ENCODE peak calls at places on chromosomes 13 and 19, in eight cellular contexts. K is GM12865, H is foreskin melanocyte, F is NCI-H2029, E is upper lobe of right lung, X is HT-29, B is NCI-H748 treated with DMSO at 0.1 percent for 48 hours, R is amniotic epithelial cell. Z is an unnamed sample.

GRCh38 chr13:45943965-45944364 is 92.4 kb upstream of the SIAH3 start:
- DNase-seq in K (no peak), H (no peak), F (no peak), E (no peak), X (no peak), B (no peak), R (peak; percentile 87), Z (no peak)

GRCh38 chr13:30577381-30577780 is 40.3 kb upstream of the USPL1 start:
- DNase-seq in K (peak; percentile 85), H (peak; percentile 39), F (no peak), E (no peak), X (peak; percentile 87), B (no peak), R (peak; percentile 99), Z (no peak)

GRCh38 chr19:6750062-6750461 is 10.6 kb downstream of the TRIP10 start:
- DNase-seq in K (no peak), H (no peak), F (no peak), E (peak; percentile 65), X (no peak), B (no peak), R (no peak), Z (no peak)

GRCh38 chr19:44775676-44776240 is 1.9 kb upstream of the CBLC start:
- DNase-seq in K (no peak), H (no peak), F (no peak), E (no peak), X (no peak), B (no peak), R (no peak), Z (no peak)

GRCh38 chr13:28579334-28579733 is 79.6 kb upstream of the POMP start:
- DNase-seq in K (no peak), H (no peak), F (no peak), E (no peak), X (no peak), B (no peak), R (no peak), Z (no peak)

GRCh38 chr19:588758-589692 is 656 bp upstream of the HCN2 start:
- DNase-seq in K (no peak), H (no peak), F (peak; percentile 31), E (no peak), X (no peak), B (peak; percentile 2), R (no peak), Z (no peak)

GRCh38 chr13:79352107-79352506 is 53.9 kb downstream of the RBM26 start:
- DNase-seq in K (no peak), H (no peak), F (no peak), E (no peak), X (no peak), B (no peak), R (no peak), Z (no peak)

GRCh38 chr19:2756477-2756876 is 16.7 kb upstream of the SLC39A3 start:
- DNase-seq in K (no peak), H (no peak), F (no peak), E (no peak), X (no peak), B (no peak), R (no peak), Z (no peak)

GRCh38 chr19:38692458-38693379 is 45.3 kb downstream of the ACTN4 start:
- DNase-seq in K (no peak), H (no peak), F (no peak), E (no peak), X (no peak), B (no peak), R (peak; percentile 42), Z (no peak)